ENCODE peak calls at places on chromosomes 3 and 15, in eight cellular contexts. V, G, F, A, W, C, B and T are unnamed samples.

GRCh38 chr15:58396181-58396580 is 35.6 kb upstream of the LIPC start:
- DNase-seq in V (no peak), G (no peak), F (no peak), A (no peak), W (peak), C (no peak), B (no peak), T (no peak)

GRCh38 chr3:52704611-52705437 is 767 bp downstream of the GLT8D1 start:
- DNase-seq in V (no peak), G (peak), F (no peak), A (no peak), W (peak), C (no peak), B (no peak), T (peak)

GRCh38 chr3:69321301-69321986 is 64.4 kb downstream of the FRMD4B start:
- DNase-seq in V (no peak), G (no peak), F (no peak), A (no peak), W (no peak), C (no peak), B (no peak), T (no peak)

GRCh38 chr3:9041626-9042025 is 78.4 kb upstream of the RAD18 start:
- DNase-seq in V (no peak), G (no peak), F (no peak), A (no peak), W (no peak), C (no peak), B (no peak), T (no peak)

GRCh38 chr3:149678365-149678948 is 20.6 kb upstream of the WWTR1 start:
- DNase-seq in V (no peak), G (no peak), F (no peak), A (no peak), W (no peak), C (no peak), B (peak), T (no peak)

GRCh38 chr3:186258968-186259367 is 103.1 kb downstream of the DGKG start:
- DNase-seq in V (no peak), G (no peak), F (no peak), A (no peak), W (no peak), C (no peak), B (no peak), T (no peak)

GRCh38 chr3:42906905-42907183 is 902 bp downstream of the ZNF662 start:
- DNase-seq in V (no peak), G (no peak), F (no peak), A (no peak), W (no peak), C (no peak), B (no peak), T (no peak)

GRCh38 chr3:13494463-13495350 is 14.6 kb downstream of the HDAC11 start:
- DNase-seq in V (no peak), G (peak), F (no peak), A (no peak), W (no peak), C (peak), B (no peak), T (no peak)

GRCh38 chr15:78671626-78672211 is 30.7 kb upstream of the CHRNB4 start:
- DNase-seq in V (no peak), G (peak), F (no peak), A (no peak), W (no peak), C (no peak), B (no peak), T (no peak)

GRCh38 chr3:192188218-192188835 is 539.0 kb downstream of the FGF12 start:
- DNase-seq in V (no peak), G (peak), F (peak), A (peak), W (peak), C (peak), B (peak), T (no peak)

GRCh38 chr15:86087808-86088207 is 8.1 kb downstream of the AGBL1 start:
- DNase-seq in V (no peak), G (no peak), F (no peak), A (no peak), W (no peak), C (no peak), B (no peak), T (no peak)

GRCh38 chr3:54837964-54838363 is 89.9 kb downstream of the LRTM1 start:
- DNase-seq in V (no peak), G (no peak), F (no peak), A (no peak), W (no peak), C (no peak), B (no peak), T (no peak)

GRCh38 chr3:48268381-48268935 is 27.6 kb downstream of the ZNF589 start:
- DNase-seq in V (no peak), G (no peak), F (no peak), A (no peak), W (peak), C (no peak), B (no peak), T (no peak)

GRCh38 chr3:25424238-25425013 is 3.6 kb upstream of the RARB start:
- DNase-seq in V (peak), G (no peak), F (no peak), A (no peak), W (no peak), C (no peak), B (no peak), T (no peak)

GRCh38 chr3:79773291-79773690 is 5.5 kb upstream of the ROBO1 start:
- DNase-seq in V (no peak), G (no peak), F (no peak), A (no peak), W (no peak), C (no peak), B (no peak), T (no peak)

GRCh38 chr3:120214161-120214560 is 70.9 kb downstream of the GPR156 start:
- DNase-seq in V (no peak), G (no peak), F (no peak), A (no peak), W (peak), C (no peak), B (no peak), T (no peak)

GRCh38 chr15:52428297-52428696 is 100.4 kb downstream of the MYO5A start:
- DNase-seq in V (no peak), G (no peak), F (no peak), A (no peak), W (no peak), C (no peak), B (no peak), T (no peak)

GRCh38 chr15:77654975-77655374 is 22.3 kb upstream of the LINGO1 start:
- DNase-seq in V (no peak), G (peak), F (no peak), A (no peak), W (no peak), C (no peak), B (peak), T (no peak)

GRCh38 chr3:106309274-106309673 is 440.5 kb upstream of the CBLB start:
- DNase-seq in V (no peak), G (no peak), F (no peak), A (no peak), W (no peak), C (no peak), B (no peak), T (no peak)

GRCh38 chr3:36227982-36228381 is 152.3 kb upstream of the STAC start:
- DNase-seq in V (no peak), G (no peak), F (no peak), A (no peak), W (no peak), C (no peak), B (no peak), T (no peak)

GRCh38 chr15:63560741-63561448 is 36.3 kb upstream of the FBXL22 start:
- DNase-seq in V (no peak), G (no peak), F (no peak), A (no peak), W (no peak), C (no peak), B (no peak), T (no peak)

GRCh38 chr15:35043380-35044095 is 41.6 kb downstream of the NANOGP8 start:
- DNase-seq in V (no peak), G (no peak), F (no peak), A (no peak), W (no peak), C (no peak), B (no peak), T (no peak)

DNA sequence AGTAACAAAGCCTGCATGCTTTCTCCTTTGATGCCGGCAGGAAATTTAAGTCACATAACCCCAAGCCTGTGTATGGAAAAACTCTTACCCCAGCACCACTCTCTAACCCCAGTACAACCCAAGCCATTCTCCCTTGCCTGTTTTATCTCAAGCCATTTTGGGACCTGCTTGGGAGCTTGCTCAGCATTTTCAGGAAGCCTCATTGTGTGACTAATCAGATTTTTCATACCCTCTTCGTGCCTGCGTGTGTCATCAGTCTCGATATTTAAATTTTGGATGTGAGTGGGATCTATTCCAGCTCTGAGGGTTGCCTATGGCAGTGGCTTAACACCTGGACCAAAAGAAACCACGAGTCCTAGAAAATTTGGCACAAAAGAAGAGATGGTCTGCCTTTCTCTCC is 426.2 kb downstream of the SQOR start:
- DNase-seq in V (no peak), G (no peak), F (no peak), A (no peak), W (no peak), C (no peak), B (no peak), T (no peak)
- H3K27ac ChIP-seq in V (no peak), G (no peak), F (no peak), A (no peak), W (no peak), C (no peak), B (no peak), T (no peak)

DNA sequence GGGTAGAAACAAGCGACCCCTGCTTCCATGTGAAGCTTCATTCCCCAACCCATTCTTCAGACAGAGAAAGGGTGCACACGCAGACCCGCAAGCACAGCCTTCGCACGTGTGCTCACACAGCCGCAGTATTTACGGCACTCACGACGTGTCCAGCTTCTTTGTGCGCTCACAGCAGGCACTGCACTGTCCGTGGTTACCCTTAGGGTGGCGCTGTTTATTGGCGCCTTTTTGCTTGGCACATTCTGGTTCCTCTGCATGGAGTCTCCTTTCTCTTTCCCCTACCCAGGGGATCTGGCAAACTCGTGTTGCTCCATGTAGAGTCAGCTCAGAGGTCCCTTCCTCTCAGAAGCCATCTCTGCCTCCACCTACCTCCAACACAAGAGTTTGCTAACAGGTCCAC is 115.1 kb downstream of the SLCO3A1 start:
- DNase-seq in V (no peak), G (no peak), F (no peak), A (no peak), W (no peak), C (no peak), B (no peak), T (no peak)
- TF ChIP-seq CTCF in V (no peak), G (peak), F (no peak), A (no peak), W (no peak), C (peak), B (peak), T (no peak)

DNA sequence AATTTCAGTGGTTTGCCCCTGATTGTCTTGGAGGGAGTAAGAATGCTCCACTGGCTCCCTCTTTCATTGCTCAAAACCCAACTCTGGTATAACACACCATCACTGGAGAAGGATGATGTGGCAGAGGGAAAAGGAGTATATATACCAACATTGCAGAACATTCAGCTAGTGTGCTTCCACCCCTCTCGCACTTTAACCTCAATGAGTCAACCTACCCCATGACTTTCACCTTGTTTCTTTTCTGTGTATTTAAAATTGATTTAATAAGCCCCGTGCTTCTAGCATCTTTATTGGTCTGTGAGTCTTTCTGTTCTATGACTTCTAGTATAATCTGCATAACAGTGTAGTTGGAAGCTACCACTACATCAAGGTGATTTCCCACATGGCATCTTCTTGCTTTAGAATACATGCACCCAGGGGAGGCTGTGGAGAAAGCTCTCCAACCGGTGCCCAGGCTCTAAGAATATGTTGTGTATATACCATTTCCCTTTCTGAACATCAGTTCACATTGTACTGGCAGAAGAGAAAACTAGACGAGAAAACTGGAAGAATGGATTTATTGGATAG is 595.1 kb upstream of the TGFBR2 start:
- DNase-seq in V (no peak), G (no peak), F (no peak), A (no peak), W (no peak), C (no peak), B (no peak), T (no peak)
- H3K27ac ChIP-seq in V (no peak), G (no peak), F (no peak), A (no peak), W (no peak), C (no peak), B (no peak), T (no peak)

GRCh38 chr15:66912001-66912400 is 153.4 kb upstream of the SMAD3 start:
- DNase-seq in V (no peak), G (peak), F (no peak), A (no peak), W (no peak), C (no peak), B (no peak), T (no peak)
- TF ChIP-seq CTCF in V (no peak), G (no peak), F (no peak), A (no peak), W (no peak), C (no peak), B (no peak), T (no peak)

GRCh38 chr3:174776123-174776522 is 83.0 kb upstream of the NAALADL2 start:
- DNase-seq in V (no peak), G (no peak), F (no peak), A (no peak), W (peak), C (no peak), B (no peak), T (no peak)

GRCh38 chr3:174776636-174777035 is 82.5 kb upstream of the NAALADL2 start:
- DNase-seq in V (no peak), G (no peak), F (no peak), A (no peak), W (no peak), C (no peak), B (no peak), T (no peak)

DNA sequence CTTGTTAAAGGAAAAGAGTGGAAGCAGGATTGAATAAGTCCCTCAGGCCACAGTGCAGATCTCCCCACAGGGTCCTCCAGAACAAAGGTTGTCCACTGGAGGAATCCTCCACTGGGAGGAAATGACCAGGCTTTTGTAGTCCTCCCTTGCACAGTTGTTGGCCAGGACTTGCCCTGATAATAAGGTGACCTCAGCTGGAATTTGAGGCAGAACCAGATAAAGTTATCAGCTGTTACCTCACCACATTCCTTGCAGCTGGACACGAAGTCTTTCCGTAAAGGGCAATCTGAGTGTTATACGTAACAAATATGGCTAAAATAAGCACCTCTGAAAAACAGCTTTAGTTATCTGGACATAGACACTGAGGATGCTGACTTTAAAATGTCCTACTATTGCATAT is 83.5 kb upstream of the NAALADL2 start:
- DNase-seq in V (no peak), G (no peak), F (no peak), A (peak), W (peak), C (no peak), B (no peak), T (no peak)
- H3K27ac ChIP-seq in V (no peak), G (no peak), F (no peak), A (peak), W (peak), C (no peak), B (no peak), T (no peak)

GRCh38 chr15:40441012-40441735 is 421 bp downstream of the BAHD1 start:
- DNase-seq in V (no peak), G (peak), F (peak), A (no peak), W (no peak), C (no peak), B (no peak), T (peak)
- TF ChIP-seq CTCF in V (no peak), G (no peak), F (no peak), A (no peak), W (no peak), C (no peak), B (no peak), T (no peak)

GRCh38 chr15:99671926-99672701 is 61.1 kb downstream of the LYSMD4 start:
- DNase-seq in V (no peak), G (no peak), F (no peak), A (no peak), W (no peak), C (no peak), B (no peak), T (no peak)

GRCh38 chr15:99669250-99669649 is 64.0 kb downstream of the LYSMD4 start:
- DNase-seq in V (no peak), G (no peak), F (no peak), A (no peak), W (no peak), C (no peak), B (no peak), T (no peak)

GRCh38 chr15:99677540-99678134 is 55.6 kb downstream of the LYSMD4 start:
- DNase-seq in V (no peak), G (no peak), F (no peak), A (no peak), W (no peak), C (no peak), B (no peak), T (no peak)

GRCh38 chr15:99673118-99673517 is 60.1 kb downstream of the LYSMD4 start:
- DNase-seq in V (no peak), G (no peak), F (no peak), A (no peak), W (no peak), C (no peak), B (no peak), T (no peak)

GRCh38 chr15:99674279-99674678 is 59.0 kb downstream of the LYSMD4 start:
- DNase-seq in V (no peak), G (no peak), F (no peak), A (no peak), W (no peak), C (no peak), B (no peak), T (no peak)
- H3K27ac ChIP-seq in V (no peak), G (no peak), F (no peak), A (no peak), W (no peak), C (no peak), B (no peak), T (no peak)

GRCh38 chr3:38510631-38511030 is 14.5 kb downstream of the EXOG start:
- DNase-seq in V (no peak), G (no peak), F (no peak), A (no peak), W (no peak), C (no peak), B (no peak), T (no peak)
- TF ChIP-seq CTCF in V (no peak), G (no peak), F (no peak), A (no peak), W (no peak), C (no peak), B (no peak), T (no peak)

GRCh38 chr3:170424879-170425278 is 6.2 kb downstream of the CLDN11 start:
- DNase-seq in V (no peak), G (no peak), F (no peak), A (no peak), W (peak), C (no peak), B (no peak), T (no peak)
- H3K27ac ChIP-seq in V (no peak), G (no peak), F (no peak), A (no peak), W (no peak), C (no peak), B (no peak), T (peak)